ENCODE peak calls at places on chromosomes 2 and 18, in four cellular contexts. J is A549, V is lower leg skin, I is fibroblast of mammary gland. O is an unnamed sample.

GRCh38 chr18:33928226-33928625 is 296.5 kb downstream of the NOL4 start:
- DNase-seq in J (no peak), V (no peak), I (peak), O (no peak)

GRCh38 chr2:157032019-157032418 is 225.5 kb upstream of the GALNT5 start:
- DNase-seq in J (peak), V (no peak), I (peak), O (no peak)

GRCh38 chr18:68418881-68419280 is 296.0 kb downstream of the TMX3 start:
- DNase-seq in J (no peak), V (no peak), I (peak), O (no peak)

GRCh38 chr2:239608723-239609122 is 207.9 kb upstream of the HDAC4 start:
- DNase-seq in J (no peak), V (no peak), I (no peak), O (no peak)

GRCh38 chr2:68000170-68000825 is 62.5 kb downstream of the C1D start:
- DNase-seq in J (no peak), V (no peak), I (peak), O (no peak)

GRCh38 chr2:222809582-222809981 is 51.3 kb upstream of the ACSL3 start:
- DNase-seq in J (no peak), V (no peak), I (no peak), O (no peak)

GRCh38 chr2:200659410-200659809 is 73.6 kb downstream of the AOX1 start:
- DNase-seq in J (no peak), V (no peak), I (no peak), O (no peak)

GRCh38 chr18:59148192-59148591 is 8.5 kb downstream of the SEC11C start:
- DNase-seq in J (no peak), V (no peak), I (no peak), O (peak)

GRCh38 chr18:58017267-58017666 is 26.8 kb upstream of the NEDD4L start:
- DNase-seq in J (no peak), V (no peak), I (no peak), O (no peak)

GRCh38 chr18:7300971-7301553 is 70.2 kb downstream of the LRRC30 start:
- DNase-seq in J (no peak), V (no peak), I (no peak), O (no peak)

GRCh38 chr2:3635171-3636008 is 22.6 kb upstream of the ALLC start:
- DNase-seq in J (no peak), V (peak), I (no peak), O (no peak)

GRCh38 chr2:53933329-53933728 is 37.5 kb downstream of the PSME4 start:
- DNase-seq in J (no peak), V (no peak), I (no peak), O (no peak)

GRCh38 chr18:5943514-5943913 is 48.2 kb upstream of the TMEM200C start:
- DNase-seq in J (no peak), V (no peak), I (no peak), O (no peak)

GRCh38 chr18:26103579-26103978 is 13.2 kb upstream of the SS18 start:
- DNase-seq in J (no peak), V (no peak), I (no peak), O (peak)

GRCh38 chr2:550860-551259 is 126.3 kb downstream of the TMEM18 start:
- DNase-seq in J (no peak), V (no peak), I (no peak), O (no peak)

GRCh38 chr2:27891820-27892105 is 1.2 kb downstream of the BABAM2 start:
- DNase-seq in J (peak), V (no peak), I (peak), O (no peak)

GRCh38 chr2:70995227-70995729 is 605 bp upstream of the TEX261 start:
- DNase-seq in J (peak), V (peak), I (peak), O (no peak)

GRCh38 chr2:129888896-129889295 is 90.6 kb upstream of the RAB6C start:
- DNase-seq in J (no peak), V (peak), I (peak), O (no peak)

GRCh38 chr2:10006248-10007147 is 36.9 kb upstream of the KLF11 start:
- DNase-seq in J (peak), V (no peak), I (no peak), O (no peak)

GRCh38 chr2:130327703-130328527 is 14.8 kb upstream of the IMP4 start:
- DNase-seq in J (no peak), V (no peak), I (peak), O (no peak)

GRCh38 chr18:7459851-7460774 is 107.0 kb upstream of the PTPRM start:
- DNase-seq in J (no peak), V (no peak), I (no peak), O (no peak)

GRCh38 chr2:229715895-229716507 is 1.6 kb upstream of the DNER start:
- DNase-seq in J (peak), V (no peak), I (peak), O (no peak)

GRCh38 chr18:58727776-58728500 is 56.7 kb downstream of the MALT1 start:
- DNase-seq in J (no peak), V (no peak), I (peak), O (no peak)

GRCh38 chr18:11980555-11981382 is 538 bp upstream of the IMPA2 start:
- DNase-seq in J (peak), V (peak), I (peak), O (peak)

GRCh38 chr2:217928324-217929293 is 74.2 kb downstream of the TNS1 start:
- DNase-seq in J (no peak), V (no peak), I (peak), O (no peak)

GRCh38 chr2:102080451-102081054 is 62.0 kb upstream of the IL1R1 start:
- DNase-seq in J (no peak), V (no peak), I (peak), O (no peak)

GRCh38 chr2:12487253-12488004 is 229.3 kb upstream of the TRIB2 start:
- DNase-seq in J (no peak), V (no peak), I (no peak), O (no peak)

GRCh38 chr2:190746971-190747761 is 98.3 kb downstream of the NAB1 start:
- DNase-seq in J (no peak), V (no peak), I (peak), O (no peak)

GRCh38 chr2:236010920-236011685 is 157.1 kb downstream of the GBX2 start:
- DNase-seq in J (no peak), V (no peak), I (no peak), O (no peak)

GRCh38 chr2:207202645-207203044 is 36.9 kb upstream of the KLF7 start:
- DNase-seq in J (no peak), V (no peak), I (peak), O (no peak)

GRCh38 chr2:240642061-240642805 is 17.0 kb downstream of the GPR35 start:
- DNase-seq in J (no peak), V (peak), I (no peak), O (no peak)

GRCh38 chr18:76975577-76976110 is 153.3 kb downstream of the ZNF236 start:
- DNase-seq in J (no peak), V (peak), I (no peak), O (no peak)

GRCh38 chr2:174597347-174598047 is at the start of gene WIPF1:
- DNase-seq in J (no peak), V (no peak), I (peak), O (no peak)

DNA sequence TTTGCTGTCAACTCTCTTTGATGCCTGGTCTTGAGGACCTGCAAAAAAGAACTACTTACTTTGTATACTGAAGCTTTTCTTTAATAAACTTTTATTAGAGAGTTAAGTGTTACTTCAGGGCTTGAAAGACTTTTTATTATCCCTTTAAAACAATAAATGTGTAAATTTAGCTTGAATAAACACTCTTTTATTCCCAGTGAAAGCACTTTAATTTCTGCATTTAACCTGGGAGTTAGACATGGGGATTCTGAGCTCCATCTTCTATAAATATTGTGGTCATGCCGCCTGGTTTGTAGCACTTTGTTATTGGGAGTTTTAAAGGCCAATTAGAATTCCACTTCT is 17.8 kb upstream of the E2F6 start:
- DNase-seq in J (no peak), V (no peak), I (no peak), O (no peak)
- H3K4me3 ChIP-seq in J (peak), V (no peak), I (no peak), O (peak)

GRCh38 chr2:232551776-232552175 is 1.3 kb downstream of the EIF4E2 start:
- DNase-seq in J (no peak), V (peak), I (no peak), O (no peak)

GRCh38 chr2:232549655-232550350 is 554 bp downstream of the TIGD1 start:
- DNase-seq in J (no peak), V (no peak), I (peak), O (no peak)

GRCh38 chr2:232547991-232548390 is 2.4 kb downstream of the TIGD1 start:
- DNase-seq in J (no peak), V (peak), I (no peak), O (no peak)

GRCh38 chr2:232551289-232551688 is 800 bp downstream of the EIF4E2 start:
- DNase-seq in J (no peak), V (peak), I (no peak), O (no peak)

DNA sequence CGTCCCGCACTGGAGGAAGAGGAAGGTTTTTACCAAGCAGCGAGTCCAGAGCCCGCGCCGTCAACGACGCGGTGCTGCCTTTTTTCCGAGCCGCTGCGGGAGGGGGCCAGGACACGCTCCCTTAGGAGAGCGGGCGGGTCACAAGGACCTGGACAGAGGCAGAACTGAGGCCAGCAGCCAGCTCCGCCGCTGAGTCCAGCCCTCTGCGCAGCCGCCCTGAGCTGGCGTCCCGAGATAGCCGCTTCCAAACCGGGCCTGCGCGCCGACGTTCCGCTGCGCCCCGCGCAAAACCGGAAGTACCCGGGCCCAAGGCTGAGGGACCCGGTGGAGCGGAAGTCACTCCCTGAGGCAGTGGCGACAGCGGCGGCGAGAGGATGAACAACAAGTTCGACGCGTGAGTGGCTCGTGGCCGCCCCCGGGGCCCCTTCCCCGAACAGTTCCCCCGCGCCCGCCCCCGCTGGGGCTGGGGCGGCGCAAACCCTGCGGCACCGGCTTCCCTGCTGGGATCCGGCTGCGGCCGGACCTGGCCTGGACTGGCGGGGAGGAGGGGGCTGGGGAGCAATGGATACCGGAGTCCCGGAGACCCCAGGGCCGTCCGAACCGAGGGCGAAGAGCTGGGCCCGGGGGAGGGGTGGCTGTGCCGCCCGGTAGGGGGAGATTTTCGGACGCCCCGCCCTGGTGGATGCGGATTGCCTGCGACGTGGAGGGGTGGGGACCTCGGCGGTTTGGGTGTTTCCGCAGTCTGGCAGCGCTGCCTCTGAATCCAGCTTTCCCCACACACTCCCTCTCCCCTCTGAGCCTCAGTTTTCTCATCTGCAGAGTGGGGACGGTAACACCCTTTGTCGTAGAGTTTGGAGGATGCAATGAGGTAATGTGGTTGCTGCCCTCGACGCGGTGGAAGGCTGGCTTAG is at the start of the genes EIF4E2 and TIGD1:
- DNase-seq in J (peak), V (peak), I (peak), O (peak)
- TF ChIP-seq CTCF in J (no peak), V (no peak), I (no peak), O (peak)

DNA sequence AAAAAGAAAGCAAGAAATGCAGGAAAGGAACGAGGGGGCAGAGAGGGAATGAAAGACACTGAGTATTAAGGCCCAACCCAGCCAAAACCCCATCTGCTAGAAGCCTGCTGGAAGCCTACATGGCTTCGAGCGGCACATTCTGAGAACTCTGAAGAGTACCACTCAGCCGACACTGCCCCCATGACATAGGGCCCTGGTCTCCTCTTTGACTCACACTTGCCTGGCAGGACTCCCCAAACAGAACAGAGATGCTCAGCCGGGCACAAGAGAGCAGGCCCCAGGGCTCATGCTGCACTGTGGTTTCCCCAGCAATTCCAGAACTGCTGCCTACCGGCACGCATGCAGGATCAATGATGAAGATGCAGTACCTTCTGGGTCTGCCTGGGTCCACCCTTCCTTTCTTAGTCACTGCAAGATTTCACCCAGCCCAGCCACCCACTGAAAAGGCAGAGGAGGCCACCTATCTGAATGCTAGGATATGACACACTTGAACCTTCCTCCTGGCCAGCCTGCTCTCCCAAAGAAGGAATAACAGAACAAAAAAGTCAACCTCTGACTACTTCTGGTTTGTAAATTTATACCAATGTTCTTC is 49.4 kb downstream of the BCL11A start:
- DNase-seq in J (no peak), V (no peak), I (no peak), O (no peak)
- H3K4me3 ChIP-seq in J (no peak), V (no peak), I (no peak), O (no peak)

GRCh38 chr2:231926180-231926741 is at the start of gene NPPC:
- DNase-seq in J (peak), V (peak), I (peak), O (no peak)
- TF ChIP-seq CTCF in J (peak), V (no peak), I (no peak), O (peak)